ENCODE peak calls at places on chromosomes 13 and 19, in five cellular contexts. S, Z, K, R and G are unnamed samples.
A peak's percentile ranks its signal among the peaks of the same experiment; 100 is the strongest.

GRCh38 chr19:7442423-7442822 is 46.4 kb downstream of the PEX11G start:
- DNase-seq in S (no peak), Z (no peak), K (no peak), R (no peak), G (no peak)

GRCh38 chr19:31963741-31964140 is 381.7 kb upstream of the ZNF507 start:
- DNase-seq in S (no peak), Z (no peak), K (no peak), R (no peak), G (no peak)

GRCh38 chr13:99386911-99387788 is 80.0 kb upstream of the GPR183 start:
- DNase-seq in S (no peak), Z (peak; percentile 43), K (no peak), R (peak; percentile 31), G (peak; percentile 76)

GRCh38 chr13:75566658-75567057 is 17.1 kb downstream of the UCHL3 start:
- DNase-seq in S (peak; percentile 71), Z (no peak), K (peak; percentile 49), R (no peak), G (no peak)

GRCh38 chr19:5621311-5621944 is 1.1 kb downstream of the SAFB2 start:
- DNase-seq in S (no peak), Z (no peak), K (no peak), R (no peak), G (no peak)

GRCh38 chr19:49347835-49348234 is 12.6 kb downstream of the CD37 start:
- DNase-seq in S (peak; percentile 82), Z (no peak), K (peak; percentile 65), R (no peak), G (peak; percentile 96)

GRCh38 chr13:27977476-27978300 is 8.6 kb upstream of the CDX2 start:
- DNase-seq in S (no peak), Z (no peak), K (no peak), R (no peak), G (peak; percentile 86)

GRCh38 chr19:50050406-50051223 is 24.8 kb downstream of the ZNF473 start:
- DNase-seq in S (peak; percentile 79), Z (peak; percentile 48), K (peak; percentile 55), R (no peak), G (peak; percentile 77)

GRCh38 chr13:100394005-100394695 is 194.4 kb downstream of the GGACT start:
- DNase-seq in S (peak; percentile 92), Z (no peak), K (peak; percentile 84), R (no peak), G (no peak)

GRCh38 chr13:113489549-113490495 is 689 bp downstream of the DCUN1D2 start:
- DNase-seq in S (peak; percentile 41), Z (peak; percentile 17), K (peak; percentile 66), R (no peak), G (peak; percentile 49)

GRCh38 chr19:48967346-48968178 is 2.5 kb downstream of the FTL start:
- DNase-seq in S (peak; percentile 67), Z (no peak), K (peak; percentile 90), R (no peak), G (peak; percentile 70)

GRCh38 chr19:18135712-18136584 is 17.0 kb upstream of the PIK3R2 start:
- DNase-seq in S (no peak), Z (no peak), K (no peak), R (no peak), G (no peak)

GRCh38 chr13:98004107-98004506 is 50.6 kb downstream of the IPO5 start:
- DNase-seq in S (peak; percentile 94), Z (no peak), K (peak; percentile 91), R (no peak), G (no peak)

GRCh38 chr19:10352764-10353671 is 13.6 kb upstream of the ICAM3 start:
- DNase-seq in S (no peak), Z (peak; percentile 85), K (peak; percentile 35), R (peak; percentile 90), G (peak; percentile 94)

GRCh38 chr13:101397742-101398141 is 18.6 kb downstream of the NALCN start:
- DNase-seq in S (peak; percentile 92), Z (no peak), K (peak; percentile 88), R (no peak), G (no peak)

GRCh38 chr19:1762243-1763140 is 9.2 kb downstream of the ONECUT3 start:
- DNase-seq in S (no peak), Z (no peak), K (no peak), R (no peak), G (no peak)

GRCh38 chr13:75581874-75582640 is 32.5 kb downstream of the UCHL3 start:
- DNase-seq in S (peak; percentile 18), Z (no peak), K (no peak), R (no peak), G (no peak)

GRCh38 chr13:30618938-30619289 is 1.2 kb downstream of the USPL1 start:
- DNase-seq in S (no peak), Z (no peak), K (no peak), R (no peak), G (no peak)

GRCh38 chr19:45955905-45956608 is 17.6 kb downstream of the NOVA2 start:
- DNase-seq in S (peak; percentile 7), Z (no peak), K (no peak), R (no peak), G (peak; percentile 42)

GRCh38 chr19:40198272-40198990 is 7.2 kb downstream of the MAP3K10 start:
- DNase-seq in S (no peak), Z (no peak), K (no peak), R (no peak), G (no peak)

GRCh38 chr19:2551864-2552185 is 75.9 kb downstream of the GADD45B start:
- DNase-seq in S (no peak), Z (no peak), K (no peak), R (no peak), G (no peak)

GRCh38 chr19:10431254-10431942 is 11.1 kb downstream of the PDE4A start:
- DNase-seq in S (no peak), Z (no peak), K (no peak), R (no peak), G (peak; percentile 41)

GRCh38 chr13:98741741-98742435 is 10.6 kb downstream of the SLC15A1 start:
- DNase-seq in S (no peak), Z (no peak), K (peak; percentile 94), R (no peak), G (no peak)

GRCh38 chr13:111947026-111947810 is 119.7 kb upstream of the SOX1 start:
- DNase-seq in S (no peak), Z (no peak), K (no peak), R (no peak), G (no peak)

GRCh38 chr19:11434703-11435056 is 241 bp downstream of the ODAD3 start:
- DNase-seq in S (no peak), Z (no peak), K (no peak), R (no peak), G (no peak)

GRCh38 chr19:40588110-40588854 is 11.6 kb downstream of the SHKBP1 start:
- DNase-seq in S (no peak), Z (no peak), K (peak; percentile 39), R (no peak), G (no peak)

GRCh38 chr19:6098574-6098973 is 11.7 kb downstream of the RFX2 start:
- DNase-seq in S (no peak), Z (no peak), K (no peak), R (no peak), G (no peak)

DNA sequence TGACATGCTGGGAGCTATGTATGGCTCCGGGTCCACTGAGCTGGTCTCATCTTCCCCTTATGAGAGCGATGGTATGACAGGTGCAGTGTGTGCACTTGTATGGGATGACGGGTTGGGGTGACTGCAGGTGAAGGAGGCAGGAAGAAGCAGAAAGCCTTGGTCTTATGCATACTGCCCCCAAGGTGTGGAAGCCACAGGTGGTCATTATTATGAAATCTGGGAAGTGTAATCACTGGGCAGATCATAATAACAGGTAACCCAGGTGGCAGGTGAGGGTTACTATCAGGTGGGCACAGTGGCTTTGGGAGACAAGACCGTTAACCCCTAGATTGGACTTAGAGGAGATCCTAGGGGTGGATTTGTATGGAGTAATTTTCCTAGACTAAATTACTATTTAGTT is 118.0 kb downstream of the RFC3 start:
- DNase-seq in S (no peak), Z (no peak), K (no peak), R (no peak), G (no peak)
- H2BK15ac ChIP-seq in S (no peak overlapping the region), Z (no peak overlapping the region), K (no peak overlapping the region), R (no peak overlapping the region), G (no peak overlapping the region)

GRCh38 chr13:22027561-22027960 is 356.7 kb downstream of the FGF9 start:
- DNase-seq in S (no peak), Z (no peak), K (peak; percentile 5), R (no peak), G (peak; percentile 85)
- H3K4me2 ChIP-seq in S (no peak overlapping the region), Z (no peak overlapping the region), K (no peak overlapping the region), R (no peak overlapping the region), G (no peak overlapping the region)

DNA sequence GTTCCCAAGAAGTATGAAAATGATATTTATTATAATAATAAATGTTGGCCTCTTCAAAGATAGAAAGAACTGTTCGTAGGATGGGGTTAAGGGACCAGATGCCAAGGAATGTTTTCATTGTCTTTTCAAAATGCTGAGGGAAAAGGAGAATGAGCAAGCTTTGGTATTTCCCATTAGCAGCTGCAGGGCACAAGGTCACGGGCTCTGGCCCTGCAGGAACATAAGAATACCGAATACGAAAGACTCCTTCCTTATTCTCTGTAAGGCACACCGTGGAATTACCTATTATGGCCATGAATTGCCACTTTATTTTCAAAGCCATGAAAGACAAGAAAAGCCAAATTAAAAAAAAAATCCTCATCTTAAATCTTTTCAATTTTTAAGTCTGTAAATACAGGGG is 49.6 kb upstream of the OLFM4 start:
- DNase-seq in S (no peak), Z (no peak), K (no peak), R (no peak), G (no peak)
- H4K8ac ChIP-seq in S (no peak overlapping the region), Z (no peak overlapping the region), K (no peak overlapping the region), R (no peak overlapping the region), G (no peak overlapping the region)

GRCh38 chr19:14553042-14553938 is 18.6 kb downstream of the NDUFB7 start:
- DNase-seq in S (no peak), Z (no peak), K (no peak), R (no peak), G (no peak)
- H2BK15ac ChIP-seq in S (no peak overlapping the region), Z (no peak overlapping the region), K (peak overlapping the region; percentile 33), R (no peak overlapping the region), G (no peak overlapping the region)

GRCh38 chr13:26186995-26187394 is 35.1 kb downstream of the RNF6 start:
- DNase-seq in S (no peak), Z (no peak), K (no peak), R (no peak), G (no peak)
- H3K4me2 ChIP-seq in S (peak overlapping the region; percentile 36), Z (no peak overlapping the region), K (peak overlapping the region; percentile 25), R (peak overlapping the region; percentile 64), G (no peak overlapping the region)

GRCh38 chr19:29606420-29606747 is 301 bp downstream of the POP4 start:
- DNase-seq in S (no peak), Z (no peak), K (no peak), R (no peak), G (no peak)
- H4K8ac ChIP-seq in S (peak overlapping the region; percentile 98), Z (no peak overlapping the region), K (peak overlapping the region; percentile 96), R (peak overlapping the region; percentile 97), G (peak overlapping the region; percentile 98)

GRCh38 chr13:76813874-76814273 is 72.3 kb downstream of the KCTD12 start:
- DNase-seq in S (no peak), Z (no peak), K (no peak), R (no peak), G (no peak)
- H2BK15ac ChIP-seq in S (no peak overlapping the region), Z (no peak overlapping the region), K (no peak overlapping the region), R (no peak overlapping the region), G (no peak overlapping the region)